ENCODE peak calls at places on chromosomes 13 and 19, in ten cellular contexts. U, V, E, C, N, T, Y, K, A and Z are unnamed samples.

GRCh38 chr19:18063463-18063862 is 23.3 kb downstream of the IL12RB1 start:
- DNase-seq in N (no peak), Y (peak; percentile 51), V (no peak), K (peak; percentile 32), T (peak; percentile 73), C (no peak), E (peak; percentile 48), U (no peak), A (no peak), Z (no peak)

GRCh38 chr13:100825551-100825950 is 151.0 kb upstream of the TMTC4 start:
- DNase-seq in Y (no peak), C (peak; percentile 24), T (no peak), V (no peak), K (no peak), U (no peak), E (no peak), N (no peak), A (peak; percentile 63), Z (no peak)

GRCh38 chr13:51342706-51343105 is 3.2 kb downstream of the SERPINE3 start:
- DNase-seq in E (no peak), Y (no peak), V (no peak), K (no peak), U (no peak), T (no peak), C (peak; percentile 78), N (no peak), A (peak; percentile 66), Z (no peak)

GRCh38 chr19:41019346-41019745 is 28.3 kb downstream of the CYP2B6 start:
- DNase-seq in V (no peak), U (no peak), T (no peak), Y (no peak), K (no peak), C (no peak), A (no peak), N (no peak), E (no peak), Z (no peak)

GRCh38 chr19:16330368-16330801 is 5.8 kb downstream of the KLF2 start:
- DNase-seq in C (peak; percentile 90), A (peak; percentile 84), V (peak; percentile 96), E (no peak), K (peak; percentile 94), Y (peak; percentile 90), N (peak; percentile 59), U (peak; percentile 67), T (no peak), Z (no peak)

GRCh38 chr19:5047251-5047935 is 78.5 kb downstream of the KDM4B start:
- DNase-seq in A (no peak), T (no peak), C (no peak), V (no peak), U (no peak), N (no peak), Y (no peak), K (no peak), E (no peak), Z (no peak)

GRCh38 chr19:17254636-17255035 is 8.9 kb upstream of the NR2F6 start:
- DNase-seq in K (no peak), V (no peak), N (no peak), Y (no peak), U (no peak), T (no peak), C (no peak), E (no peak), A (no peak), Z (peak; percentile 78)

GRCh38 chr13:42377640-42378382 is 105.9 kb downstream of the AKAP11 start:
- DNase-seq in V (no peak), C (no peak), K (no peak), A (no peak), N (no peak), Y (no peak), E (no peak), T (no peak), U (peak; percentile 73), Z (no peak)

GRCh38 chr13:41145136-41145908 is 12.7 kb upstream of the KBTBD6 start:
- DNase-seq in N (no peak), V (peak; percentile 29), E (no peak), Y (no peak), U (no peak), T (no peak), K (no peak), A (peak; percentile 23), C (peak; percentile 74), Z (no peak)

GRCh38 chr19:48480151-48480475 is 10.9 kb downstream of the CYTH2 start:
- DNase-seq in U (no peak), T (no peak), K (peak; percentile 20), N (peak; percentile 77), A (no peak), C (no peak), V (no peak), E (no peak), Y (no peak), Z (peak; percentile 81)
- H3K27ac ChIP-seq in U (no peak overlapping the region), T (no peak overlapping the region), K (peak overlapping the region; percentile 77), N (peak overlapping the region; percentile 86), A (peak overlapping the region; percentile 26), C (no peak overlapping the region), V (peak overlapping the region; percentile 78), E (no peak overlapping the region), Y (no peak overlapping the region), Z (peak overlapping the region; percentile 60)

DNA sequence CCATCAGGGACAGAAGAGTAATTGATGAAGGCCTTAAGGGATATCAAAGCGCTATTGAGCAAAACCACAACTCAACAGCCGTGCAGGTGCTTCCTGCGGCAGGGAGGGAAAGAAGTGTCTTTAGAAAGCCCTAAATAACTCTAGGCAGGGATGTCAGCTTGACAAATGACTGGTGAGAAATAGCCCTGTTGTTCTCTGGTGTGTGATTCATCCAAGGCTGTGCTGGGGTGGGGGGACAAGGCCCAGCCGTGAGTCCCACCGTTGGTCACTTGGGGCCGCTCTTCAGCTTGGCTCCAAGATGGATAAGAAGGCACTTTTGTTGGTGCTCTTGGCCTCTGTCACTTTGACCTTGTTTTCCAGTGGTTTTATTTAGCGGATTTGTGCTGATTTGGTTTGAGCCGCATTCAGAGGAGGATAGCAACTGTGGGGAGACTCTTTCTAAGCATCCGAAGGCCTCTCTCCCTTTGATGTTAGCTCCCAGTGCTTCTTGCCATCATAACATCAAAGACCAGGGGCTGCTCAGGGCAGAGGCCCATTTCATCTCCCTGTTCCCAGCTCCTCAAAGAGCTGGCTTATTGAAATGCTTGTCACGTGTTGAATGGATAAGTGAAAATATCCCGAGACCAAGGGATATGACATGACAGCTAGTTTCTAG is 130.3 kb upstream of the SERP2 start:
- DNase-seq in U (peak; percentile 84), T (peak; percentile 82), Y (peak; percentile 66), V (peak; percentile 48), E (peak; percentile 59), N (no peak), A (peak; percentile 96), K (peak; percentile 7), C (peak; percentile 74), Z (peak; percentile 26)
- TF ChIP-seq CTCF in U (peak; percentile 79), T (peak; percentile 79), Y (no peak), V (no peak), E (peak; percentile 54), N (no peak), A (peak; percentile 72), K (no peak), C (peak; percentile 59), Z (peak; percentile 38)

DNA sequence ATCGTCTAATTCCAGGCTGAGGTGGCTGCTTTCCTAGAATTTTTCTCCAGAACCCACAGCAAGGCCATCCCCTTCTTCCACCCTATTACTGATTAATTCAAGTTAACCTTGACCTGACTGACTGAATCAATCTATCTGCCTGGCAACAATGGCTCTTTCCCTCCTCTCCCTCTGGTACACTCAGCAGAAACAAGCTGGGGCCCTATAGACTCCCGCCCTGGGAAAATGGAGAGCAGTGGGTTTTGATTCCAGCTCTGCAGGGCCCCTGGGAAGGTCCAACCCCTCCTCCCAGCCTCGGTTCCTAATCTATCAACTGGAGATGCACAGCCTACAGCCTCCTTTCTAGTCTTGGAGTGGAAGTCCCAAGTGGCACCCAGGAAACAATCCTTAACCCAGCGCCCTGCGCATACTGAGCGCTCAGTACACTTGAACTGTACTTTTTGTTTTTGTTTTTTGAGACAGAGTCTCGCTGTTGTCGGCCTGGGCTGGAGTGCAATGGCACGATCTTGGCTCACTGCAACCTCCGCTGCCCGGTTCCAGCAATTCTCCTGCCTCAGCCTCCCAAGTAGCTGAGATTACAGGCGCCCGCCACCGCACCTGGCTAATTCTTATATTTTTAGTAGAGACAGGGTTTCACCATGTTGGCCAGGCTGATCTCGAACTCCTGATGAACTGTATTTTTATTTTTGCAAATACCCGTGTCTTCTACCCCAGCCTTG is 5.2 kb upstream of the C3 start:
- DNase-seq in T (no peak), A (no peak), Y (no peak), E (no peak), K (no peak), N (no peak), C (no peak), V (no peak), U (no peak), Z (no peak)
- H3K27ac ChIP-seq in T (no peak overlapping the region), A (no peak overlapping the region), Y (peak overlapping the region; percentile 83), E (no peak overlapping the region), K (no peak overlapping the region), N (no peak overlapping the region), C (no peak overlapping the region), V (peak overlapping the region; percentile 90), U (no peak overlapping the region), Z (no peak overlapping the region)

GRCh38 chr19:30310806-30311121 is 61.4 kb upstream of the ZNF536 start:
- DNase-seq in N (no peak), A (no peak), C (no peak), V (no peak), Y (no peak), K (no peak), U (no peak), T (no peak), E (no peak), Z (no peak)

GRCh38 chr19:30313353-30313750 is 58.8 kb upstream of the ZNF536 start:
- DNase-seq in T (no peak), Y (no peak), N (no peak), V (no peak), C (no peak), E (no peak), U (no peak), K (no peak), A (no peak), Z (no peak)

GRCh38 chr19:30314056-30314804 is 58.0 kb upstream of the ZNF536 start:
- DNase-seq in N (no peak), V (no peak), K (no peak), U (no peak), E (no peak), Y (no peak), T (no peak), C (no peak), A (no peak), Z (no peak)

GRCh38 chr19:30311911-30312310 is 60.3 kb upstream of the ZNF536 start:
- DNase-seq in V (no peak), A (no peak), U (no peak), Y (no peak), E (no peak), C (no peak), T (no peak), K (no peak), N (no peak), Z (no peak)

DNA sequence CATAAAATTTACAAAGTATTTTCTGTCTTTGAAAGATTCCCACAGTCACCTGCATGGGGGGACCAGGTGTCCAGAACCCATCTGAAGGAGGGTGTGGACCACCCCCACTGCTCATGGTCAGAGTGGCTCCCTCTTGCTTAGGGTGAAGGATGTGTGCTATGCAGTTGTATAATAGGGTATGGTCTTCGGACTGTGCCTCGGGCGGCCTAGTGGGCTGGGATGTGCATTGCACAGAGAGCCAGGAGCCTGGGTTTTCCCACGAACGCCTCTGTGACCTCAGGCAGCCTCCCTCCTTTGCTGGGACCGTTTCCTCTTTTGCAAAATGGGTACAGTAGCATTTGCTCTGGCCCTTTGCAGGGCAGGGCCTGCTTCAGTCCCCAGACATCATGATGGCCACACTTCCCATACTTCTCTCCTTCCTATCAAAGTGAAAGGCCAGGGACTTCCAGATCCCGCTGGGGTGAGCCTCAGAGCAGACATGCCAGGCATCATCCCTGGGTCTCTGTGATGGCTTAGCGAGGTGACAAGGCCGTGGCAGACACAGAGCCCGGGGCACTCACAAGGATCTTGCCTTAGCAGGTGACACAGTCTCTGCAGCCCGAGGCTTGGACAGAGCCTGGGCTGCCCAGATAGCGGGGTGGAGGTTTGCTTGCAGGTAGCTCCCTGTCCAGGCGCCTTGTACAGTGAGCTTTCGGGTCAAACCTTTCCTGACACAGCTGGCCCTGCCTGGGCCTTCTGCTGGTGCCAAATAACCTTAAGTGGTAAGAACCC is 59.4 kb upstream of the ZNF536 start:
- DNase-seq in Y (no peak), U (no peak), T (no peak), E (no peak), A (no peak), K (no peak), N (no peak), V (no peak), C (no peak), Z (no peak)
- TF ChIP-seq CTCF in Y (no peak), U (no peak), T (peak; percentile 32), E (no peak), A (no peak), K (no peak), N (no peak), V (no peak), C (no peak), Z (no peak)